ENCODE peak calls at places on chromosomes 3 and 15, in five cellular contexts. S, X, J, K and T are unnamed samples.
A peak's percentile ranks its signal among the peaks of the same experiment; 100 is the strongest.

GRCh38 chr3:113966172-113966571 is 18.4 kb downstream of the ZDHHC23 start:
- DNase-seq in S (no peak), X (no peak), J (peak; percentile 12), K (no peak), T (no peak)

GRCh38 chr3:31893174-31893573 is 87.9 kb downstream of the OSBPL10 start:
- DNase-seq in S (no peak), X (peak; percentile 46), J (no peak), K (no peak), T (no peak)

GRCh38 chr3:128784228-128784627 is 58.2 kb downstream of the RAB7A start:
- DNase-seq in S (peak; percentile 61), X (no peak), J (no peak), K (no peak), T (no peak)

GRCh38 chr3:69161587-69162196 is 39.3 kb upstream of the LMOD3 start:
- DNase-seq in S (peak; percentile 30), X (peak; percentile 71), J (peak; percentile 52), K (peak; percentile 73), T (peak; percentile 31)

GRCh38 chr15:76239786-76240185 is 71.5 kb downstream of the ETFA start:
- DNase-seq in S (no peak), X (no peak), J (no peak), K (no peak), T (no peak)

GRCh38 chr15:66394472-66394871 is 7.8 kb downstream of the MAP2K1 start:
- DNase-seq in S (no peak), X (no peak), J (no peak), K (no peak), T (no peak)

GRCh38 chr3:109195812-109196211 is 59.3 kb downstream of the C3orf85 start:
- DNase-seq in S (no peak), X (peak; percentile 11), J (peak; percentile 41), K (peak; percentile 41), T (no peak)

GRCh38 chr15:72182673-72183072 is 14.9 kb downstream of the GRAMD2A start:
- DNase-seq in S (no peak), X (peak; percentile 32), J (no peak), K (no peak), T (no peak)

GRCh38 chr3:37768107-37768809 is 93.4 kb upstream of the CTDSPL start:
- DNase-seq in S (no peak), X (peak; percentile 77), J (peak; percentile 16), K (peak; percentile 8), T (no peak)

GRCh38 chr3:5899040-5899439 is 711.5 kb downstream of the EDEM1 start:
- DNase-seq in S (no peak), X (no peak), J (no peak), K (no peak), T (no peak)

GRCh38 chr3:50675179-50676030 is 678 bp downstream of the DOCK3 start:
- DNase-seq in S (peak; percentile 58), X (no peak), J (no peak), K (no peak), T (no peak)

GRCh38 chr15:86743283-86743903 is 663.7 kb downstream of the AGBL1 start:
- DNase-seq in S (peak; percentile 57), X (no peak), J (peak; percentile 63), K (no peak), T (peak; percentile 31)

GRCh38 chr3:502486-502885 is 305.9 kb downstream of the CHL1 start:
- DNase-seq in S (no peak), X (no peak), J (no peak), K (no peak), T (no peak)

GRCh38 chr3:150412599-150413069 is 4.5 kb downstream of the TSC22D2 start:
- DNase-seq in S (no peak), X (peak; percentile 92), J (peak; percentile 72), K (peak; percentile 89), T (no peak)

GRCh38 chr3:53324011-53324544 is 23.3 kb downstream of the DCP1A start:
- DNase-seq in S (no peak), X (no peak), J (no peak), K (no peak), T (no peak)

GRCh38 chr3:57518276-57518914 is 25.7 kb downstream of the DNAH12 start:
- DNase-seq in S (no peak), X (no peak), J (peak; percentile 42), K (peak; percentile 58), T (no peak)

GRCh38 chr15:89664951-89665350 is 9.7 kb upstream of the KIF7 start:
- DNase-seq in S (no peak), X (no peak), J (no peak), K (peak; percentile 18), T (no peak)
- H3K4me3 ChIP-seq in S (no peak overlapping the region), X (peak overlapping the region; percentile 46), J (no peak overlapping the region), K (no peak overlapping the region), T (no peak overlapping the region)

DNA sequence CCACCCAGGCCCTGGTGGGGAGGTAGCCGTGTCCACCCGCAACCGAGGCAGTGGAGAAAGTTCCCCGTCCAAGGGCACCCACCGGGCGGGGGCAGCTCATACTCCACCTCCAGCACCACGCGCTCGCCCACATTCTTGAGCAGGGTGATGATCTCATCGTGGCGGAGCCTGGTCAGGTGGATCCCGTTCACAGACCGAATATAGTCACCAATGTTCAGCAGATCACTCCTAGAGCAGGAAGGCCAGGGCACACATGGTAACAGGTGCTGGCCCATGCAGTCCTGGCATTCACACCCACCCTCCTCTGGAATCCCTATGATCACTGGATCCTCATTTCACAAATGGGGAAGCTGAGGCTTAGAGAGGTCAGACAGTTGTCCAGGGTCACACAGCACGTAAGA is 15.8 kb downstream of the GRIP2 start:
- DNase-seq in S (no peak), X (no peak), J (no peak), K (no peak), T (no peak)
- TF ChIP-seq CTCF in S (no peak), X (no peak), J (no peak), K (no peak), T (no peak)

DNA sequence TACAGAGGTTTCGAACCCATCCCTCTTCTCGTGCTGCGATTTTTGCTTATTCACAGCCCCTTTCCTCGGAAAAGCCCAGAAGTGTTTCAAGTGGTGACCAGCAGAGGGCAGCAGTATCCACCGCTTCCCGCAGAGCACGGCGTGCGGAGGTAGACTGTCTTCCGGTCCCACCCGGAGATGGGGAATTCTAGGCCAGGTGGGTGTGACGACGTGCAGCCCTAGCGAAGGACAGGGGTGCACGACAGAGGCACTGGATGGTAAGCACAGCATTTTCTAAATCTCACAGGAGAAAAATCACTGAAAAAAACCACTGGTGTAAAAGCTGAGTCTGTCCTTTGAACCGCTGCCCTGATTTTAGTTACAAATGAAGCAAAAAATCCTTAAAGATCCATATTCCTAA is 7.4 kb upstream of the PSMD6 start:
- DNase-seq in S (peak; percentile 72), X (peak; percentile 62), J (peak; percentile 75), K (peak; percentile 74), T (peak; percentile 14)
- H3K4me3 ChIP-seq in S (peak overlapping the region; percentile 14), X (peak overlapping the region; percentile 46), J (peak overlapping the region; percentile 35), K (peak overlapping the region; percentile 40), T (no peak overlapping the region)

DNA sequence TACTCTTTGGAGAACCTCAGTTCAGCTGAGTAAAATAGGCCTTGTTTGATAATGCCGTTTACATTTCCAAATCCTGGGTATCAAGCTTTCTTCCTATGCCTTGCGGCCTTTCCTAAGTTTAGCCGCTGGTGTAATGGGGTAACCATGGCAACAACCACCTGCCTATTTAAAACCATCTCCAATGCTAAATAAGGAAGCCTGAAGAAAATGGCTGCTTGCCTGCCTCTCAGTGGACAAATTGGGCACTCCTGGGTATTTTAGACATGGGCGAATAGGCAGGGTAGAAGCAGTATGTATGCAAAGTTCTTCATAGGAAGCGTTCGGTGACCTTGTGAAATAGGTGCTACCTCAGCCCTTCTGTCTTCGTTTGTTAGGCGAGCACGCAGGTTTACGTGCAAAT is 122.7 kb downstream of the DGKG start:
- DNase-seq in S (no peak), X (peak; percentile 24), J (peak; percentile 19), K (peak; percentile 24), T (no peak)
- TF ChIP-seq CTCF in S (no peak), X (peak; percentile 7), J (peak; percentile 39), K (no peak), T (peak; percentile 41)

DNA sequence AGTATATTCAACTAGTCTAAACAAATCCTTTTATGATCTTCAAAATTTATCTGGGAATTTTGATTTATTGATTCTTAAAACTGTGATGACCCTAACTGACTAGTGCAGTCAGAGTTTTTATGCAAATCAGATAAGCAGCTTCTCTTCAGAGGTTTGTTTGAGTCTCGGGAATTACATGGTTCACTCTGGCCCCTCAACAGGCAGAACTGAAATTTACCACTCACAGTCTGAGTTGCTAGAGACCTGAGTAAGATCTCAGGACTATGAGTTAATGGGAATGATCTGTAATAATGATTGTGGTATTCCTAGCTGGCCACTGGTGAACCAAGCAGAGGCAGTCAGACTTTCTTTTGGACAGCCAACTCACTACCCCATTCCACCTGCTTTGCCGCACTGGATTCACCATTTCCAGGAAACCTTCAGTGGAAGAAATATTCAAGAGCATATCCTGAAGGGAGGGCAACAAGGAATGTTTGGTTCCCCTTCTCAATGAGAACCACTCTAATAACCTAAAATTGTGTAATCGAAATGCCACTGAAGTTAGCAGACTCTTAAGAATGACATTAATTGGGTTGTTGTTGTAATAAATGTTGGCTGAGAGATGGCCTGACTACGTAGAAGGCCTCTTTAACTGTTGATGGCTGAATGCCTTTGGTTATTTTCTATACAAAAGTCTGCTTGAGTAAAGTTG is 11.5 kb upstream of the DNAJC13 start:
- DNase-seq in S (no peak), X (peak; percentile 3), J (no peak), K (no peak), T (no peak)
- H3K4me3 ChIP-seq in S (no peak overlapping the region), X (no peak overlapping the region), J (no peak overlapping the region), K (no peak overlapping the region), T (no peak overlapping the region)

DNA sequence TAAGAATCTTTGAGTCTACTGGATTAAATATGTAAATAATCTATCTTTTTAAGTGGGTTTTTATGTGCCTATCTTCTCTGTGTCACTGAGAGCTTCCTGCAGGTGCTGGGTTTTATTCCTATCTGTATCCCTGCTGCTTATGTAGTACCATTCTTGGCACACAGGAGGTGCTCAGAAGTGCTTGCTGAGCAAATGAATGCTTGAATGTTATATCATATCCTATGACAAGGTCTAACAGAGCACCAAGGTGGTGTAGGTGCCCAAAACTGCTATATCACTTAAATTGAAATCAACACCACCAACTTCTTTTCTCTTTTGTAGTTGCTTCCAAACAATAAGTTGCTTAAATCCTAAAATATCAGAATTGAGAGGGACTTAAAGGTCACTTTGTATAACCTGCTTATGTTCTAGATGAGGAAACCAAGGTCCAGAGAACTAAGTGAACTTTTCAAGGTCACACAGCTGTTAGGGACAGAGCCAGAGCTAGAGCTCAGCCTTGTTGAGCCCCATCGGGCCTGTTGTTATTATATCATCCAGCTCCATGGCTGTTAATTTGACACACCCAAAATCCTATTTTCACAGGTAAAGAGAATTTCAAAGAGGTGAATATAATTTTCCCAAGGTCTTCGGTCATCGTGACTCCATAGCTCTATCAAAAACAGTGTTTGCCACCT is 46.0 kb downstream of the CCNL1 start:
- DNase-seq in S (no peak), X (no peak), J (no peak), K (no peak), T (no peak)
- TF ChIP-seq CTCF in S (no peak), X (no peak), J (peak; percentile 38), K (no peak), T (no peak)